ENCODE peak calls at places on chromosomes 2 and 18, in five cellular contexts. One of them, this sample, is unnamed.

GRCh38 chr2:14524041-14524802 is 108.3 kb upstream of the LRATD1 start:
- DNase-seq in progenitor cell of endocrine pancreas: no peak
- DNase-seq in nephron progenitor cell: no peak
- DNase-seq in right lobe of liver: no peak
- DNase-seq in HFFc6: peak
- DNase-seq in this sample: no peak

GRCh38 chr2:112888350-112888749 is 22.6 kb upstream of the IL37 start:
- DNase-seq in progenitor cell of endocrine pancreas: no peak
- DNase-seq in nephron progenitor cell: no peak
- DNase-seq in right lobe of liver: no peak
- DNase-seq in HFFc6: no peak
- DNase-seq in this sample: no peak

GRCh38 chr2:154133823-154134222 is 262.1 kb downstream of the GALNT13 start:
- DNase-seq in progenitor cell of endocrine pancreas: no peak
- DNase-seq in nephron progenitor cell: no peak
- DNase-seq in right lobe of liver: no peak
- DNase-seq in HFFc6: no peak
- DNase-seq in this sample: no peak

GRCh38 chr2:182361477-182361876 is 65.4 kb downstream of the PDE1A start:
- DNase-seq in progenitor cell of endocrine pancreas: no peak
- DNase-seq in nephron progenitor cell: no peak
- DNase-seq in right lobe of liver: no peak
- DNase-seq in HFFc6: no peak
- DNase-seq in this sample: no peak

GRCh38 chr2:231299267-231299666 is 96.2 kb upstream of the B3GNT7 start:
- DNase-seq in progenitor cell of endocrine pancreas: no peak
- DNase-seq in nephron progenitor cell: no peak
- DNase-seq in right lobe of liver: no peak
- DNase-seq in HFFc6: no peak
- DNase-seq in this sample: no peak

GRCh38 chr18:10745232-10745631 is 219.4 kb downstream of the NAPG start:
- DNase-seq in progenitor cell of endocrine pancreas: no peak
- DNase-seq in nephron progenitor cell: no peak
- DNase-seq in right lobe of liver: no peak
- DNase-seq in HFFc6: no peak
- DNase-seq in this sample: no peak

GRCh38 chr18:44343570-44343969 is 337.1 kb upstream of the SETBP1 start:
- DNase-seq in progenitor cell of endocrine pancreas: no peak
- DNase-seq in nephron progenitor cell: no peak
- DNase-seq in right lobe of liver: no peak
- DNase-seq in HFFc6: no peak
- DNase-seq in this sample: no peak

GRCh38 chr2:207767461-207768167 is 2.1 kb downstream of the FZD5 start:
- DNase-seq in progenitor cell of endocrine pancreas: peak
- DNase-seq in nephron progenitor cell: peak
- DNase-seq in right lobe of liver: peak
- DNase-seq in HFFc6: no peak
- DNase-seq in this sample: peak

GRCh38 chr2:104658149-104658839 is 195.6 kb upstream of the POU3F3 start:
- DNase-seq in progenitor cell of endocrine pancreas: no peak
- DNase-seq in nephron progenitor cell: peak
- DNase-seq in right lobe of liver: peak
- DNase-seq in HFFc6: no peak
- DNase-seq in this sample: peak

GRCh38 chr2:234981197-234982095 is 29.6 kb downstream of the SH3BP4 start:
- DNase-seq in progenitor cell of endocrine pancreas: peak
- DNase-seq in nephron progenitor cell: peak
- DNase-seq in right lobe of liver: peak
- DNase-seq in HFFc6: peak
- DNase-seq in this sample: peak

GRCh38 chr2:46854260-46854659 is 61.3 kb downstream of the MCFD2 start:
- DNase-seq in progenitor cell of endocrine pancreas: no peak
- DNase-seq in nephron progenitor cell: no peak
- DNase-seq in right lobe of liver: no peak
- DNase-seq in HFFc6: no peak
- DNase-seq in this sample: no peak

GRCh38 chr18:57664600-57665165 is 43.0 kb upstream of the NARS1 start:
- DNase-seq in progenitor cell of endocrine pancreas: no peak
- DNase-seq in nephron progenitor cell: no peak
- DNase-seq in right lobe of liver: no peak
- DNase-seq in HFFc6: no peak
- DNase-seq in this sample: no peak

GRCh38 chr18:58596265-58596681 is 32.6 kb downstream of the ALPK2 start:
- DNase-seq in progenitor cell of endocrine pancreas: no peak
- DNase-seq in nephron progenitor cell: no peak
- DNase-seq in right lobe of liver: no peak
- DNase-seq in HFFc6: no peak
- DNase-seq in this sample: peak

GRCh38 chr2:191877875-191878274 is 31.0 kb upstream of the CAVIN2 start:
- DNase-seq in progenitor cell of endocrine pancreas: no peak
- DNase-seq in nephron progenitor cell: no peak
- DNase-seq in right lobe of liver: no peak
- DNase-seq in HFFc6: no peak
- DNase-seq in this sample: no peak

GRCh38 chr18:76997951-76998808 is 134.4 kb downstream of the MBP start:
- DNase-seq in progenitor cell of endocrine pancreas: no peak
- DNase-seq in nephron progenitor cell: no peak
- DNase-seq in right lobe of liver: no peak
- DNase-seq in HFFc6: no peak
- DNase-seq in this sample: no peak

GRCh38 chr18:57784034-57784815 is 18.9 kb downstream of the ATP8B1 start:
- DNase-seq in progenitor cell of endocrine pancreas: no peak
- DNase-seq in nephron progenitor cell: peak
- DNase-seq in right lobe of liver: no peak
- DNase-seq in HFFc6: peak
- DNase-seq in this sample: no peak

GRCh38 chr2:182240862-182241371 is 185.9 kb downstream of the PDE1A start:
- DNase-seq in progenitor cell of endocrine pancreas: no peak
- DNase-seq in nephron progenitor cell: peak
- DNase-seq in right lobe of liver: no peak
- DNase-seq in HFFc6: peak
- DNase-seq in this sample: peak

GRCh38 chr2:118589726-118590125 is 257.7 kb downstream of the EN1 start:
- DNase-seq in progenitor cell of endocrine pancreas: no peak
- DNase-seq in nephron progenitor cell: no peak
- DNase-seq in right lobe of liver: no peak
- DNase-seq in HFFc6: no peak
- DNase-seq in this sample: no peak

GRCh38 chr2:54683596-54683995 is 39.9 kb upstream of the EML6 start:
- DNase-seq in progenitor cell of endocrine pancreas: no peak
- DNase-seq in nephron progenitor cell: no peak
- DNase-seq in right lobe of liver: no peak
- DNase-seq in HFFc6: no peak
- DNase-seq in this sample: no peak

GRCh38 chr2:194867328-194867727 is 789.7 kb upstream of the SLC39A10 start:
- DNase-seq in progenitor cell of endocrine pancreas: no peak
- DNase-seq in nephron progenitor cell: no peak
- DNase-seq in right lobe of liver: no peak
- DNase-seq in HFFc6: no peak
- DNase-seq in this sample: no peak

GRCh38 chr2:5690718-5691658 is 1.2 kb upstream of the SOX11 start:
- DNase-seq in progenitor cell of endocrine pancreas: peak
- DNase-seq in nephron progenitor cell: peak
- DNase-seq in right lobe of liver: no peak
- DNase-seq in HFFc6: no peak
- DNase-seq in this sample: peak

GRCh38 chr18:55414475-55414874 is 173.5 kb downstream of the TCF4 start:
- DNase-seq in progenitor cell of endocrine pancreas: no peak
- DNase-seq in nephron progenitor cell: no peak
- DNase-seq in right lobe of liver: no peak
- DNase-seq in HFFc6: no peak
- DNase-seq in this sample: no peak

GRCh38 chr2:83081835-83082522 is 1377.1 kb downstream of the SUCLG1 start:
- DNase-seq in progenitor cell of endocrine pancreas: no peak
- DNase-seq in nephron progenitor cell: no peak
- DNase-seq in right lobe of liver: no peak
- DNase-seq in HFFc6: peak
- DNase-seq in this sample: no peak

GRCh38 chr18:61209802-61210201 is 123.4 kb upstream of the CDH20 start:
- DNase-seq in progenitor cell of endocrine pancreas: no peak
- DNase-seq in nephron progenitor cell: no peak
- DNase-seq in right lobe of liver: no peak
- DNase-seq in HFFc6: no peak
- DNase-seq in this sample: no peak

GRCh38 chr2:11009866-11010265 is 98.1 kb downstream of the KCNF1 start:
- DNase-seq in progenitor cell of endocrine pancreas: no peak
- DNase-seq in nephron progenitor cell: no peak
- DNase-seq in right lobe of liver: no peak
- DNase-seq in HFFc6: no peak
- DNase-seq in this sample: no peak

GRCh38 chr2:22601007-22601406 is 784.0 kb upstream of the KLHL29 start:
- DNase-seq in progenitor cell of endocrine pancreas: no peak
- DNase-seq in nephron progenitor cell: no peak
- DNase-seq in right lobe of liver: no peak
- DNase-seq in HFFc6: no peak
- DNase-seq in this sample: no peak

GRCh38 chr18:76468345-76469275 is 26.4 kb downstream of the ZNF516 start:
- DNase-seq in progenitor cell of endocrine pancreas: no peak
- DNase-seq in nephron progenitor cell: no peak
- DNase-seq in right lobe of liver: no peak
- DNase-seq in HFFc6: no peak
- DNase-seq in this sample: no peak

GRCh38 chr18:79682896-79683625 is 3.5 kb downstream of the CTDP1 start:
- DNase-seq in progenitor cell of endocrine pancreas: no peak
- DNase-seq in nephron progenitor cell: no peak
- DNase-seq in right lobe of liver: no peak
- DNase-seq in HFFc6: no peak
- DNase-seq in this sample: no peak

GRCh38 chr2:73952499-73953446 is 26.1 kb downstream of the DGUOK start:
- DNase-seq in progenitor cell of endocrine pancreas: no peak
- DNase-seq in nephron progenitor cell: no peak
- DNase-seq in right lobe of liver: no peak
- DNase-seq in HFFc6: peak
- DNase-seq in this sample: no peak

GRCh38 chr18:80200171-80200931 is 47.0 kb downstream of the PARD6G start:
- DNase-seq in progenitor cell of endocrine pancreas: no peak
- DNase-seq in nephron progenitor cell: no peak
- DNase-seq in right lobe of liver: no peak
- DNase-seq in HFFc6: no peak
- DNase-seq in this sample: peak

GRCh38 chr2:132617989-132618388 is 52.0 kb downstream of the LYPD1 start:
- DNase-seq in progenitor cell of endocrine pancreas: no peak
- DNase-seq in nephron progenitor cell: no peak
- DNase-seq in right lobe of liver: no peak
- DNase-seq in HFFc6: no peak
- DNase-seq in this sample: no peak

GRCh38 chr2:11406492-11407381 is 59.2 kb downstream of the E2F6 start:
- DNase-seq in progenitor cell of endocrine pancreas: no peak
- DNase-seq in nephron progenitor cell: no peak
- DNase-seq in right lobe of liver: no peak
- DNase-seq in HFFc6: peak
- DNase-seq in this sample: peak

GRCh38 chr2:174171686-174172445 is 76.5 kb downstream of the OLA1 start:
- DNase-seq in progenitor cell of endocrine pancreas: no peak
- DNase-seq in nephron progenitor cell: no peak
- DNase-seq in right lobe of liver: no peak
- DNase-seq in HFFc6: no peak
- DNase-seq in this sample: no peak

DNA sequence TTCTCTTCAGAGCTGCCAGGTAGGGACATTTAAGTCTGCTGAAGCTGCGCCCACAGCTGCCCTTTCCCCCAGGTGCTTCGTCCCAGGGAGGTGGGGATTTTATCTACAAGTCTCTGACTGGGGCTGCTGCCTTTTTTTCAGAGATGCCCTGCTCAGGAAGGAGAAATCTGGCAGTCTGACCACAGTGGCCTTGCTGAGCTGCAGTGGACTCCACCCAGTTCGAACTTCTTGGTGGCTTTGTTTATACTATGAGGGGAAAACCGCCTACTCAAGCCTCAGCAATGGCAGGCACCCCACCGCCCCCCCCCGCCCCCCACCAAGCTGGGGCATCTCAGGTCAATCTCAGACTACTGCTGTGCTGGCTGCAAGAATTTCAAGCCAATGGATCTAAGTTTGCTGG is 458.1 kb upstream of the RAB12 start:
- DNase-seq in progenitor cell of endocrine pancreas: no peak
- DNase-seq in nephron progenitor cell: no peak
- DNase-seq in right lobe of liver: no peak
- DNase-seq in HFFc6: no peak
- DNase-seq in this sample: no peak
- TF ChIP-seq CTCF in progenitor cell of endocrine pancreas: no peak
- TF ChIP-seq CTCF in nephron progenitor cell: no peak
- TF ChIP-seq CTCF in right lobe of liver: no peak
- TF ChIP-seq CTCF in HFFc6: no peak
- TF ChIP-seq CTCF in this sample: no peak

GRCh38 chr2:121003391-121003790 is 267.7 kb downstream of the GLI2 start:
- DNase-seq in progenitor cell of endocrine pancreas: no peak
- DNase-seq in nephron progenitor cell: no peak
- DNase-seq in right lobe of liver: no peak
- DNase-seq in HFFc6: no peak
- DNase-seq in this sample: no peak
- TF ChIP-seq CTCF in progenitor cell of endocrine pancreas: no peak
- TF ChIP-seq CTCF in nephron progenitor cell: no peak
- TF ChIP-seq CTCF in right lobe of liver: no peak
- TF ChIP-seq CTCF in HFFc6: no peak
- TF ChIP-seq CTCF in this sample: no peak

GRCh38 chr18:48356151-48356745 is 52.9 kb downstream of the ZBTB7C start:
- DNase-seq in progenitor cell of endocrine pancreas: no peak
- DNase-seq in nephron progenitor cell: no peak
- DNase-seq in right lobe of liver: no peak
- DNase-seq in HFFc6: no peak
- DNase-seq in this sample: no peak

GRCh38 chr18:48355526-48356115 is 53.6 kb downstream of the ZBTB7C start:
- DNase-seq in progenitor cell of endocrine pancreas: no peak
- DNase-seq in nephron progenitor cell: no peak
- DNase-seq in right lobe of liver: no peak
- DNase-seq in HFFc6: no peak
- DNase-seq in this sample: no peak

GRCh38 chr18:48358868-48359267 is 50.3 kb downstream of the ZBTB7C start:
- DNase-seq in progenitor cell of endocrine pancreas: no peak
- DNase-seq in nephron progenitor cell: no peak
- DNase-seq in right lobe of liver: no peak
- DNase-seq in HFFc6: no peak
- DNase-seq in this sample: no peak

GRCh38 chr18:48354746-48355260 is 54.4 kb downstream of the ZBTB7C start:
- DNase-seq in progenitor cell of endocrine pancreas: no peak
- DNase-seq in nephron progenitor cell: no peak
- DNase-seq in right lobe of liver: no peak
- DNase-seq in HFFc6: no peak
- DNase-seq in this sample: no peak

GRCh38 chr18:48356909-48357631 is 52.1 kb downstream of the ZBTB7C start:
- DNase-seq in progenitor cell of endocrine pancreas: no peak
- DNase-seq in nephron progenitor cell: peak
- DNase-seq in right lobe of liver: no peak
- DNase-seq in HFFc6: no peak
- DNase-seq in this sample: no peak
- TF ChIP-seq CTCF in progenitor cell of endocrine pancreas: no peak
- TF ChIP-seq CTCF in nephron progenitor cell: no peak
- TF ChIP-seq CTCF in right lobe of liver: no peak
- TF ChIP-seq CTCF in HFFc6: no peak
- TF ChIP-seq CTCF in this sample: no peak

DNA sequence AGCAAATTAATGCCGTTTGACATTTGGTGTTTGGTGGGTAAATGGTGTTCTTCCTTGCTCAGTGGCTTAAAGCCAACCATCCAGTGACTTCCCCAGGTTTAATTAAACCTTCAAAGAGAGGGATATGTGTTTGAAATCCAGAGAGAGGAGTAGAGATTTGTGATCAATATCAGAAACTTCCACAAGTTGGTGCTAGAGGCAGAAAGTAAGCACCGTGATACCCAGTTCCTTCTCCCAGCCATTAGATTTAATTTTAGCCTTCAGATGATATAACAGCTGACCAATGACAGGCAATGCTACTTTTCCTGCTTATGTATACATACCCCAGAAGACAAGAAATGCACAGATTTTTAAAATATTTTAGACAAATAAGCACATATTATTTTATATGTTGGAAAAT is 398.5 kb downstream of the CDH2 start:
- DNase-seq in progenitor cell of endocrine pancreas: no peak
- DNase-seq in nephron progenitor cell: no peak
- DNase-seq in right lobe of liver: no peak
- DNase-seq in HFFc6: peak
- DNase-seq in this sample: no peak
- TF ChIP-seq CTCF in progenitor cell of endocrine pancreas: peak
- TF ChIP-seq CTCF in nephron progenitor cell: peak
- TF ChIP-seq CTCF in right lobe of liver: peak
- TF ChIP-seq CTCF in HFFc6: peak
- TF ChIP-seq CTCF in this sample: peak

This sample was measured in BE2C.